ENCODE peak calls at places on chromosome 19, in four cellular contexts. E is H1, J is breast epithelium, G is stomach. I is an unnamed sample.
A peak's percentile ranks its signal among the peaks of the same experiment; 100 is the strongest.

GRCh38 chr19:868458-869244 is 9.2 kb downstream of the CFD start:
- DNase-seq in G (no peak), E (no peak), J (no peak), I (no peak)

GRCh38 chr19:6103217-6103644 is 7.1 kb downstream of the RFX2 start:
- DNase-seq in J (peak; percentile 86), G (peak; percentile 85), E (no peak), I (no peak)

GRCh38 chr19:1076951-1077350 is 10.0 kb downstream of the ARHGAP45 start:
- DNase-seq in G (peak; percentile 92), E (no peak), J (peak; percentile 71), I (peak; percentile 95)

GRCh38 chr19:9673912-9674668 is 810 bp downstream of the ZNF562 start:
- DNase-seq in E (no peak), J (no peak), G (no peak), I (no peak)

GRCh38 chr19:55670280-55671053 is 4.6 kb upstream of the EPN1 start:
- DNase-seq in E (no peak), J (no peak), G (no peak), I (no peak)

GRCh38 chr19:18764591-18765051 is 26.5 kb downstream of the COMP start:
- DNase-seq in J (no peak), G (no peak), E (no peak), I (no peak)

GRCh38 chr19:5913739-5914357 is at the start of gene CAPS:
- DNase-seq in E (no peak), G (peak; percentile 91), J (peak; percentile 37), I (no peak)

GRCh38 chr19:1471514-1472107 is 7.4 kb downstream of the C19orf25 start:
- DNase-seq in J (no peak), E (no peak), G (no peak), I (no peak)

GRCh38 chr19:47228937-47229673 is 1.9 kb downstream of the BBC3 start:
- DNase-seq in E (no peak), J (peak; percentile 35), G (no peak), I (no peak)

GRCh38 chr19:49150944-49151243 is 4.3 kb downstream of the HRC start:
- DNase-seq in J (no peak), G (no peak), E (no peak), I (no peak)

GRCh38 chr19:47497073-47497766 is 13.2 kb upstream of the KPTN start:
- DNase-seq in J (no peak), E (no peak), G (peak; percentile 81), I (no peak)

GRCh38 chr19:55228015-55228391 is 560 bp downstream of the TMEM86B start:
- DNase-seq in J (no peak), G (no peak), E (no peak), I (no peak)

GRCh38 chr19:2039082-2039958 is 11.7 kb downstream of the MKNK2 start:
- DNase-seq in G (no peak), J (no peak), E (no peak), I (no peak)

GRCh38 chr19:18763674-18764590 is 27.2 kb downstream of the COMP start:
- DNase-seq in G (no peak), E (no peak), J (peak; percentile 88), I (no peak)

GRCh38 chr19:51809787-51810186 is 14.8 kb downstream of the FPR3 start:
- DNase-seq in G (no peak), J (no peak), E (no peak), I (no peak)

GRCh38 chr19:18046066-18046718 is 38.2 kb downstream of the ARRDC2 start:
- DNase-seq in J (peak; percentile 70), E (no peak), G (peak; percentile 47), I (no peak)

GRCh38 chr19:56838930-56839664 is 1.4 kb downstream of the PEG3 start:
- DNase-seq in J (peak; percentile 99), G (peak; percentile 69), E (no peak), I (no peak)

GRCh38 chr19:17118957-17119356 is 43.4 kb downstream of the MYO9B start:
- DNase-seq in E (no peak), J (no peak), G (no peak), I (no peak)

GRCh38 chr19:55392820-55393219 is 7.1 kb downstream of the RPL28 start:
- DNase-seq in E (no peak), G (no peak), J (no peak), I (no peak)

GRCh38 chr19:33157906-33158305 is 26.0 kb downstream of the WDR88 start:
- DNase-seq in E (no peak), G (no peak), J (no peak), I (no peak)

GRCh38 chr19:19226663-19227062 is 14.9 kb downstream of the NCAN start:
- DNase-seq in G (no peak), J (no peak), E (no peak), I (no peak)

GRCh38 chr19:12365094-12365371 is 450 bp downstream of the ZNF442 start:
- DNase-seq in J (peak; percentile 28), E (no peak), G (peak; percentile 30), I (no peak)

GRCh38 chr19:15449620-15450527 is at the start of gene WIZ:
- DNase-seq in J (peak; percentile 79), E (no peak), G (peak; percentile 88), I (peak; percentile 97)

GRCh38 chr19:19642506-19643157 is 825 bp downstream of the GMIP start:
- DNase-seq in E (no peak), G (no peak), J (no peak), I (peak; percentile 61)

GRCh38 chr19:20077791-20078463 is at the start of gene ZNF90:
- DNase-seq in G (peak; percentile 97), E (peak; percentile 84), J (peak; percentile 98), I (peak; percentile 48)

GRCh38 chr19:52453324-52454094 is at the start of gene ZNF578:
- DNase-seq in E (peak; percentile 75), G (peak; percentile 43), J (peak; percentile 44), I (peak; percentile 29)

GRCh38 chr19:18895828-18896341 is at the start of gene CERS1:
- DNase-seq in G (no peak), J (no peak), E (no peak), I (no peak)

GRCh38 chr19:1853295-1854031 is 5.2 kb upstream of the REXO1 start:
- DNase-seq in G (peak; percentile 90), E (no peak), J (peak; percentile 79), I (peak; percentile 88)

GRCh38 chr19:53870485-53870844 is 2.8 kb downstream of the MYADM start:
- DNase-seq in G (peak; percentile 60), J (no peak), E (no peak), I (peak; percentile 16)

GRCh38 chr19:35882074-35882832 is 13.9 kb downstream of the APLP1 start:
- DNase-seq in E (no peak), J (no peak), G (no peak), I (no peak)

GRCh38 chr19:48926909-48927308 is 6.6 kb upstream of the DHDH start:
- DNase-seq in J (peak; percentile 49), G (peak; percentile 64), E (no peak), I (no peak)

GRCh38 chr19:33502521-33502920 is 19.1 kb downstream of the PEPD start:
- DNase-seq in G (no peak), E (no peak), J (no peak), I (no peak)

GRCh38 chr19:18589380-18590272 is 1.0 kb downstream of the REX1BD start:
- DNase-seq in J (peak; percentile 61), G (peak; percentile 74), E (peak; percentile 69), I (no peak)

GRCh38 chr19:44808463-44809371 is at the start of gene BCAM:
- DNase-seq in J (peak; percentile 64), E (no peak), G (peak; percentile 82), I (no peak)

GRCh38 chr19:16266586-16266942 is 58.1 kb upstream of the KLF2 start:
- DNase-seq in E (no peak), G (no peak), J (no peak), I (no peak)

GRCh38 chr19:48635263-48635965 is 1.8 kb downstream of the DBP start:
- DNase-seq in E (no peak), J (no peak), G (peak; percentile 75), I (peak; percentile 79)

DNA sequence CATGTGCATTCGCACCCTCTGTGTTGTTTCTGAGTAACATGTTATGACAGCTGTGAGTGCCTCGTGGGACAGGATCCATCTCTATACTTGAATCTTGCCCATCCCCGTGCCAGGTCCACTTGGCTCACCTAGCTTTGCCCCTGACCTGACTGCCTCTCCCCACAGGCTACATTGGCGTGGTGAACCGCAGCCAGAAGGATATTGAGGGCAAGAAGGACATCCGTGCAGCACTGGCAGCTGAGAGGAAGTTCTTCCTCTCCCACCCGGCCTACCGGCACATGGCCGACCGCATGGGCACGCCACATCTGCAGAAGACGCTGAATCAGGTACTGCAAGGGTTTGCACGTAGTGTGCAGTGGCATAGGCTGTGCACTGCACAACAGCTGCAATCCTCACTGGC is 53.2 kb downstream of the TMED1 start:
- DNase-seq in G (no peak), J (no peak), E (no peak), I (no peak)
- TF ChIP-seq POLR2AphosphoS5 in G (peak; percentile 25), J (no peak), E (no peak), I (no peak)

GRCh38 chr19:4065430-4066175 is 1.1 kb downstream of the ZBTB7A start:
- DNase-seq in G (peak; percentile 97), E (peak; percentile 96), J (peak; percentile 97), I (peak; percentile 99)
- TF ChIP-seq POLR2A in G (no peak), E (no peak), J (no peak), I (no peak)

GRCh38 chr19:38384209-38385027 is 3.4 kb downstream of the GGN start:
- DNase-seq in G (no peak), E (no peak), J (no peak), I (no peak)
- TF ChIP-seq POLR2AphosphoS5 in G (no peak), E (no peak), J (no peak), I (no peak)

DNA sequence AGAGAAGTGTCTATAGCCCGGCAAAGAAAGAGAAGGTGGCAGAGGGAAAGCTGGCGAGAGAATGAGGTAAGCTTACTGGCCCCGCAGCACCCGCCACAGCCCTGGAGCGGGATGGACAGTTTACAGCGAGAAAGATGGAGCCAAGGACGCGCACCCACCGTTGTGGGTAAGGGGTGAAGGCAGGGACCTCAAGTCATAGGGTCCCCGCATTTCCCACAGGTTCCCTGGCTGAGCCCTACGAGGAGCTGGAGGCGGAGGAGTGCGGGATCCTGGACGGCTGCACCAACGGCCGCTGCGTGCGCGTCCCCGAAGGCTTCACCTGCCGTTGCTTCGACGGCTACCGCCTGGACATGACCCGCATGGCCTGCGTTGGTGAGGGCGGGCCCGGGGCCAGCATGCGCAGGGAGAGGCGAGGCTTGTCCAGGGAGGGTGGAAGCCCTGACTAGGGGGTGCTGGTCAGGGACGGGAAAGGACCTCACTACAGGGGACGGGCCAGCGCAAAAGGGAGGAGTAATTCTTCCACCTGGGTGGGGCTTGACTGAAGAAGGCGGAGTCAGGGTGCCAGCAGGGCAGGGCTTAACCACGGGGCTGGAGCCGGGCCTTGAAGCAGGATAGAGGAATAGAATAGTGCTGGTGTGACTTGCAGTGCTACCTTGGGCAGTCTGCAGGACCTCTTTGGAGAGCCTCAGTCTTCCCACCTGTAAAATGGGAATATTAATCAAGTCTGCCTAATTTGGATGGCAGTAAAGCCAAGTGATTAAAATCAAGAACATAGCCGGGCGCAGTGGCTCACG is 26.5 kb downstream of the LTBP4 start:
- DNase-seq in E (no peak), J (no peak), G (no peak), I (no peak)
- TF ChIP-seq POLR2A in E (no peak), J (no peak), G (no peak), I (no peak)

I was measured in GM12891.